ENCODE peak calls at places on chromosomes 16 and 17, in five cellular contexts. N is left ventricle myocardium inferior, Q is adrenal gland, S is choroid plexus epithelial cell, L is A549. I is an unnamed sample.

GRCh38 chr16:30972872-30973271 is 12.1 kb upstream of the HSD3B7 start:
- DNase-seq in N (no peak), Q (no peak), S (peak), L (peak), I (no peak)

GRCh38 chr16:55272787-55273186 is 51.2 kb upstream of the IRX6 start:
- DNase-seq in N (no peak), Q (no peak), S (no peak), L (no peak), I (no peak)

GRCh38 chr17:77783991-77784820 is 174.3 kb upstream of the TNRC6C start:
- DNase-seq in N (no peak), Q (no peak), S (no peak), L (no peak), I (no peak)

GRCh38 chr17:19579867-19580565 is 46.4 kb downstream of the SLC47A1 start:
- DNase-seq in N (peak), Q (peak), S (no peak), L (no peak), I (no peak)

GRCh38 chr17:18184143-18185007 is 747 bp downstream of the ALKBH5 start:
- DNase-seq in N (peak), Q (peak), S (peak), L (peak), I (peak)

GRCh38 chr17:77089118-77089477 is 51.7 kb upstream of the SEC14L1 start:
- DNase-seq in N (no peak), Q (no peak), S (no peak), L (no peak), I (no peak)

GRCh38 chr16:86523166-86523740 is 12.9 kb downstream of the FOXF1 start:
- DNase-seq in N (peak), Q (no peak), S (no peak), L (no peak), I (no peak)

GRCh38 chr16:57844416-57845030 is 42.2 kb upstream of the KIFC3 start:
- DNase-seq in N (no peak), Q (no peak), S (no peak), L (no peak), I (no peak)

GRCh38 chr17:2250140-2251095 is 53.2 kb downstream of the SMG6 start:
- DNase-seq in N (no peak), Q (no peak), S (no peak), L (no peak), I (no peak)

GRCh38 chr16:1474471-1474795 is 395 bp downstream of the CLCN7 start:
- DNase-seq in N (no peak), Q (no peak), S (no peak), L (no peak), I (no peak)

GRCh38 chr17:59355030-59355694 is 23.7 kb downstream of the YPEL2 start:
- DNase-seq in N (no peak), Q (peak), S (no peak), L (no peak), I (no peak)

GRCh38 chr17:67557921-67558320 is 159.8 kb upstream of the NOL11 start:
- DNase-seq in N (no peak), Q (no peak), S (peak), L (no peak), I (no peak)

GRCh38 chr16:31141489-31142108 is 6.1 kb upstream of the PRSS8 start:
- DNase-seq in N (no peak), Q (peak), S (no peak), L (no peak), I (no peak)

GRCh38 chr17:64940055-64940454 is 20.8 kb upstream of the LRRC37A3 start:
- DNase-seq in N (no peak), Q (no peak), S (no peak), L (no peak), I (no peak)

GRCh38 chr16:13793788-13794461 is 126.0 kb upstream of the ERCC4 start:
- DNase-seq in N (no peak), Q (peak), S (no peak), L (no peak), I (no peak)

GRCh38 chr16:12611006-12611477 is 192.6 kb downstream of the CPPED1 start:
- DNase-seq in N (no peak), Q (no peak), S (no peak), L (peak), I (no peak)

GRCh38 chr17:75809631-75810111 is 25.1 kb downstream of the UNK start:
- DNase-seq in N (no peak), Q (no peak), S (no peak), L (no peak), I (no peak)

GRCh38 chr16:79592150-79592549 is 8.4 kb downstream of the MAF start:
- DNase-seq in N (no peak), Q (no peak), S (no peak), L (no peak), I (peak)
- H3K4me3 ChIP-seq in N (peak), Q (no peak), S (no peak), L (no peak), I (no peak)

DNA sequence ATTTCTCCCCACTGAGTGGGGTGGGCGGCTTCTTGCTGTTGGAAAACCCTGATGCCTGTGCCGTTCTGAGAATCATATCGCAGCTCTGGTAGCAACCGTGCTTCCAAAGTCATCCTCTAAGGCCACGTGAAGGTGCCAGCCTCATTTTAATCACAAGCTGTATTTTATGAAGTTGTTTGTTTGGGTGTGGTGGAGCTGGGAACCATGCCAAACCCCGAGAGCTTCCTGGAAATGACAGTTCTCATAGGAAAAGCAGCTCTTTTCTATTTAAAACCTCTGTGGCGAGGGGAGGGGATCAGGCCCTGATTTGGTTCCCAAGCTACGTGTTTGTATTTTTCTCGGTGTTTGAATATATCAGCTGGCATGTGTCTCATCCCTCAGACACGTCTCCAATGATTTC is 21.7 kb downstream of the KNOP1 start:
- DNase-seq in N (peak), Q (peak), S (peak), L (peak), I (peak)
- TF ChIP-seq CTCF in N (no peak), Q (no peak), S (no peak), L (no peak), I (no peak)

GRCh38 chr16:7997966-7998365 is 592.3 kb downstream of the TMEM114 start:
- DNase-seq in N (no peak), Q (no peak), S (no peak), L (no peak), I (no peak)
- H3K4me3 ChIP-seq in N (no peak), Q (no peak), S (no peak), L (no peak), I (no peak)

DNA sequence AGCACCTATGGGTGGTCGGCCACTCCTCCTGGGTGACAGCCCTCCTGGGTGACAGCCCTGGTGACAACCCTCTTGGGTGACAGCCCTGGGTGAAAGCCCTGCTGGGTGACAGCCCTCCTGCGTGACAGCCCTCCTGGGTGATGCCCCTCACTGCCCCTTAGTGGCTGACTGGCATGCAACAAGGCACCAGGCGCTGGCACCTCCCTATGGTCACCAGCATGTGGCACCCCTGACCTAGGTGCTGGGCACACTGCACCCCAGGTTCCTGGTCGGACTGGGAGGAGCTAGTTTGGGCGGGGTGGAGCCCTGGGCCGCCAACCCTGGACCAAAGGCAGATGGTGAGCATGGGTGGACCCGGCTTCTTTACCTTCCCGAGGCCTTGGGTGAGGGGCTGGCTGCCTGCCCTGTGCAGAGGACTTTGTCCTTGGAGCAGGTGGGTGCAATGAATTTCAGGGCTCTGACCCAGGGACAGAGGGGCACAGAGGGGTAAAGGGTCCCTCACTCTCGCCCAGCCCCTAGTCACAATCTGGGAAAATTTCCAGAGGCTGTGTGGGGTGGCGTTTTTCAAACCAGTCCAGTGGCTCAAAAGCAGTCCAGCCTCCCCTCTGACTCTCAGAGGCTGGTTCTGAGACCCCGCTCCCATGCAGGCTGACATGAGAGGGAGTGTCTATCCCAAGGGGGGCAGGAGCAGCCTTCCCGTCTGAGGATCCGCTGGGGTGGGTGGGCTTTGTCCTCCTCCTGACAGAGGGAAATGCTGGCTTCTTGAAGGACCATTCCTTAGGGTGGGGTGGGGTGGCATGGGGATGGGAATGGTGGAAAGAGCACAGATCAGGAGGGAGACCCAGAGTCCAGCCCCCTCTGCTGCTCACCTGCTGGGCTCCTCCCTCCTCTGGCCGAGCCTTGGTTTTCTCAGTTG is 25.9 kb upstream of the TNFRSF13B start:
- DNase-seq in N (no peak), Q (no peak), S (no peak), L (peak), I (no peak)
- TF ChIP-seq CTCF in N (no peak), Q (no peak), S (no peak), L (peak), I (no peak)

GRCh38 chr16:3655030-3655790 is 719 bp downstream of the DNASE1 start:
- DNase-seq in N (no peak), Q (no peak), S (no peak), L (no peak), I (no peak)
- H3K4me3 ChIP-seq in N (no peak), Q (no peak), S (no peak), L (no peak), I (no peak)

DNA sequence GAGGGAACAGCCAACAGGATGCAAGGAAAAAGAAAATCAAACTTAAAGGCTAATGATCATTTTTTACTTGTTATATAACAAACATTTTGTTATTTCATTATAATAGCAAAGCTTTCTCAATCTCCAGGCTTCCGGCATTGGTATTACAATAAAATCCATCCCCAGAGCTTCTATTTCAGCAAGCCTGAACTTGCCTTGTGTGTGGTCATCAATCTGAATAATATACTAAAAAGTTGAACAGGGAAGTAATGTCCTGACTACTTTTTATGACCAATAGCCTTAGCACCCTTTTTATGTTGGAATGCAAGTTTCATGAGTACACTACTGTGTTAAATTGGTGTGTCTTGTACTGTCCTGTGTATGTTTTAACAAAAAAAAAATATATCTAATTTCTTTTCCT is 27.1 kb upstream of the VWA3A start:
- DNase-seq in N (no peak), Q (no peak), S (no peak), L (no peak), I (no peak)
- TF ChIP-seq CTCF in N (no peak), Q (no peak), S (no peak), L (no peak), I (no peak)

DNA sequence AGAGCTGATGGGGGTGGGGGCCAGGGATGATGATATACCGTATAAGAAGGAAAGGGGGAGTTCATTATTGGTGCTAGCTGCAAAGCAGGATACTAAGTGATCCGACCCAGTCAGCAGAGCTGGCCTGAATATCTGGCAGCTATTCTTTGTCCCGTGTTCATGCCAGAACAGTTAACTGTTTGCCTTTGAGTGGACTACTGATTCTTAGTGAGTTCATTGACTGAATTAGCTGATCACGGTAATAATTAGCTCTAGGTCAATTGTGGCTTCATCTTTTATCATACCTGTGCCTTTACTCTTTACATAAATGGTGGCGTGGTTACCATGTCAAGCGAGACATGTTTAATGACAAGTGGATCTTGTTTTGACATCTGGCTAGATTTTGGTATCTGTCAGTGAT is 5.3 kb downstream of the KPNB1 start:
- DNase-seq in N (no peak), Q (no peak), S (no peak), L (no peak), I (no peak)
- H3K4me3 ChIP-seq in N (peak), Q (no peak), S (no peak), L (no peak), I (no peak)

I was measured in right atrium auricular region.